ENCODE peak calls at places on chromosomes 3 and 15, in five cellular contexts. One of them, this sample, is unnamed.

GRCh38 chr15:39341238-39341637 is 239.6 kb upstream of the THBS1 start:
- DNase-seq in body of pancreas: no peak
- DNase-seq in stomach: no peak
- DNase-seq in ovary: no peak
- DNase-seq in AG09309: no peak
- DNase-seq in this sample: no peak

GRCh38 chr15:90419738-90420487 is 31.9 kb downstream of the IQGAP1 start:
- DNase-seq in ovary: no peak
- DNase-seq in body of pancreas: no peak
- DNase-seq in stomach: no peak
- DNase-seq in AG09309: peak
- DNase-seq in this sample: no peak

GRCh38 chr3:34727700-34728099 is 911.6 kb upstream of the ARPP21 start:
- DNase-seq in body of pancreas: no peak
- DNase-seq in ovary: no peak
- DNase-seq in stomach: no peak
- DNase-seq in AG09309: no peak
- DNase-seq in this sample: no peak

GRCh38 chr15:91844928-91845327 is 8.6 kb upstream of the SLCO3A1 start:
- DNase-seq in body of pancreas: no peak
- DNase-seq in ovary: no peak
- DNase-seq in AG09309: no peak
- DNase-seq in stomach: no peak
- DNase-seq in this sample: no peak

GRCh38 chr15:40498418-40498817 is 27.6 kb downstream of the CHST14 start:
- DNase-seq in AG09309: peak
- DNase-seq in stomach: no peak
- DNase-seq in ovary: no peak
- DNase-seq in body of pancreas: no peak
- DNase-seq in this sample: no peak

GRCh38 chr15:51765751-51766150 is 14.4 kb downstream of the TMOD2 start:
- DNase-seq in ovary: no peak
- DNase-seq in stomach: no peak
- DNase-seq in body of pancreas: no peak
- DNase-seq in AG09309: no peak
- DNase-seq in this sample: no peak

GRCh38 chr15:63611217-63611616 is 14.0 kb downstream of the FBXL22 start:
- DNase-seq in ovary: no peak
- DNase-seq in body of pancreas: no peak
- DNase-seq in stomach: no peak
- DNase-seq in AG09309: no peak
- DNase-seq in this sample: no peak

GRCh38 chr3:127482216-127483004 is 108.1 kb downstream of the TPRA1 start:
- DNase-seq in stomach: no peak
- DNase-seq in AG09309: peak
- DNase-seq in ovary: peak
- DNase-seq in body of pancreas: no peak
- DNase-seq in this sample: no peak

GRCh38 chr3:14412831-14413380 is 10.5 kb downstream of the SLC6A6 start:
- DNase-seq in AG09309: no peak
- DNase-seq in body of pancreas: no peak
- DNase-seq in ovary: peak
- DNase-seq in stomach: no peak
- DNase-seq in this sample: no peak

GRCh38 chr3:145893331-145893730 is 267.7 kb downstream of the PLOD2 start:
- DNase-seq in AG09309: no peak
- DNase-seq in stomach: no peak
- DNase-seq in ovary: no peak
- DNase-seq in body of pancreas: no peak
- DNase-seq in this sample: no peak

GRCh38 chr3:69212411-69213160 is 90.2 kb upstream of the LMOD3 start:
- DNase-seq in ovary: no peak
- DNase-seq in stomach: no peak
- DNase-seq in body of pancreas: no peak
- DNase-seq in AG09309: peak
- DNase-seq in this sample: no peak

GRCh38 chr3:57918123-57918837 is 89.9 kb upstream of the FLNB start:
- DNase-seq in stomach: no peak
- DNase-seq in ovary: no peak
- DNase-seq in AG09309: peak
- DNase-seq in body of pancreas: no peak
- DNase-seq in this sample: no peak

GRCh38 chr3:64218746-64219145 is 6.5 kb downstream of the PRICKLE2 start:
- DNase-seq in ovary: no peak
- DNase-seq in stomach: no peak
- DNase-seq in AG09309: no peak
- DNase-seq in body of pancreas: no peak
- DNase-seq in this sample: no peak

GRCh38 chr3:94619643-94620042 is 556.8 kb downstream of the NSUN3 start:
- DNase-seq in ovary: no peak
- DNase-seq in AG09309: no peak
- DNase-seq in body of pancreas: no peak
- DNase-seq in stomach: no peak
- DNase-seq in this sample: no peak

GRCh38 chr3:184771748-184772147 is 40.2 kb upstream of the VPS8 start:
- DNase-seq in AG09309: no peak
- DNase-seq in stomach: no peak
- DNase-seq in body of pancreas: no peak
- DNase-seq in ovary: no peak
- DNase-seq in this sample: no peak

GRCh38 chr3:50371133-50371670 is 11.9 kb upstream of the TMEM115 start:
- DNase-seq in ovary: no peak
- DNase-seq in body of pancreas: no peak
- DNase-seq in AG09309: no peak
- DNase-seq in stomach: no peak
- DNase-seq in this sample: no peak

GRCh38 chr15:89068325-89068784 is 19.9 kb upstream of the ABHD2 start:
- DNase-seq in body of pancreas: peak
- DNase-seq in stomach: no peak
- DNase-seq in AG09309: peak
- DNase-seq in ovary: peak
- DNase-seq in this sample: no peak

GRCh38 chr15:79130535-79131130 is 40.1 kb upstream of the RASGRF1 start:
- DNase-seq in ovary: no peak
- DNase-seq in stomach: no peak
- DNase-seq in body of pancreas: no peak
- DNase-seq in AG09309: no peak
- DNase-seq in this sample: no peak

GRCh38 chr3:16425398-16426057 is 88.0 kb downstream of the RFTN1 start:
- DNase-seq in ovary: no peak
- DNase-seq in body of pancreas: no peak
- DNase-seq in stomach: no peak
- DNase-seq in AG09309: no peak
- DNase-seq in this sample: no peak

GRCh38 chr3:178257491-178257890 is 278.7 kb upstream of the KCNMB2 start:
- DNase-seq in stomach: no peak
- DNase-seq in ovary: no peak
- DNase-seq in body of pancreas: no peak
- DNase-seq in AG09309: no peak
- DNase-seq in this sample: no peak

GRCh38 chr3:184238246-184238818 is 8.9 kb downstream of the VWA5B2 start:
- DNase-seq in ovary: no peak
- DNase-seq in stomach: no peak
- DNase-seq in body of pancreas: no peak
- DNase-seq in AG09309: no peak
- DNase-seq in this sample: no peak

GRCh38 chr3:14491396-14492190 is 48.5 kb downstream of the GRIP2 start:
- DNase-seq in ovary: no peak
- DNase-seq in body of pancreas: no peak
- DNase-seq in stomach: no peak
- DNase-seq in AG09309: no peak
- DNase-seq in this sample: no peak

GRCh38 chr3:30007668-30008067 is 598.7 kb upstream of the TGFBR2 start:
- DNase-seq in body of pancreas: no peak
- DNase-seq in stomach: no peak
- DNase-seq in ovary: no peak
- DNase-seq in AG09309: no peak
- DNase-seq in this sample: peak

GRCh38 chr3:63654931-63655330 is 2.5 kb downstream of the SNTN start:
- DNase-seq in stomach: no peak
- DNase-seq in AG09309: no peak
- DNase-seq in ovary: no peak
- DNase-seq in body of pancreas: no peak
- DNase-seq in this sample: no peak

GRCh38 chr3:136559896-136560295 is 192.3 kb downstream of the STAG1 start:
- DNase-seq in AG09309: no peak
- DNase-seq in stomach: no peak
- DNase-seq in body of pancreas: no peak
- DNase-seq in ovary: no peak
- DNase-seq in this sample: peak

GRCh38 chr3:185175370-185175987 is 22.6 kb upstream of the C3orf70 start:
- DNase-seq in ovary: peak
- DNase-seq in body of pancreas: peak
- DNase-seq in stomach: peak
- DNase-seq in AG09309: no peak
- DNase-seq in this sample: no peak

DNA sequence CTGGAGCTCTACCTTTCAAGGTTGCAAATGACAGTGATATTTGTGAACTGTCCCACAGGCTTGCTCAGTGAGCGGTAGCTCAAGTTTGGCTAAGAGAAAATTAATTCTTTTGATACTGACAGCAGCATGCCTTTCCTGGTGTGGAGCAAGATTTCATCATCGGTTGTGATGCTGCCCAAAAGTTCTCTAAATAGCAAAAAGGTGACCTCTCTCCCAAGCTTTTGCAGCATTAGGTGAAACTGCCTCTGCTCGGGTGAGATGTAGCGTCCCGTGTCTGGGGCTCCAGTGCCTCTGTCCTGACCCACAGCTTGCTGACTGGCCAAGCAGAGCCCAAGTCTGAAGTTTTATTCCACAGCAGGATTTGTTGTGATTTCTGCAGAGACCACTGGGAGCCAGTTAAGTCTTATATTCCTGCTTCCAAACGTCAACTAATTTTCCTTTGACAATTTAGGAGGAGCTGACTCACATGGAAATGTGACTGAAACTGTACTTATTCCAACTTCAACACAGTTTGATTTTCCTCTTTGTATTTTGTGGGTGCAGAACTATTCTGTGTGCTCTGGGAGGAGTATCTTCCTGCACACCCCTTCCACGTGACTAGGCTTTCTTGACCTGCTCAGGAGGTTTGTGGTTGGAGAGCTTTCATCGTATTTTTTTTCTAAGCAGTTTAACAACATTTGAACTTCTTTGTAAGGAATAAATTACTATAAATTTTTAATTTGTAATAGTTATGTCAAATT is 5.9 kb downstream of the SYNM start:
- DNase-seq in ovary: no peak
- DNase-seq in stomach: no peak
- DNase-seq in body of pancreas: no peak
- DNase-seq in AG09309: no peak
- DNase-seq in this sample: no peak
- H3K4me3 ChIP-seq in ovary: no peak
- H3K4me3 ChIP-seq in stomach: no peak
- H3K4me3 ChIP-seq in body of pancreas: no peak
- H3K4me3 ChIP-seq in AG09309: no peak
- H3K4me3 ChIP-seq in this sample: no peak

GRCh38 chr3:72088486-72089025 is 303.6 kb upstream of the PROK2 start:
- DNase-seq in ovary: no peak
- DNase-seq in body of pancreas: no peak
- DNase-seq in stomach: no peak
- DNase-seq in AG09309: no peak
- DNase-seq in this sample: no peak
- TF ChIP-seq CTCF in ovary: no peak
- TF ChIP-seq CTCF in body of pancreas: no peak
- TF ChIP-seq CTCF in stomach: no peak
- TF ChIP-seq CTCF in AG09309: no peak
- TF ChIP-seq CTCF in this sample: no peak

GRCh38 chr3:134367869-134368750 is 6.1 kb downstream of the AMOTL2 start:
- DNase-seq in ovary: no peak
- DNase-seq in body of pancreas: no peak
- DNase-seq in stomach: no peak
- DNase-seq in AG09309: no peak
- DNase-seq in this sample: no peak

GRCh38 chr3:134369861-134370596 is 4.2 kb downstream of the AMOTL2 start:
- DNase-seq in stomach: no peak
- DNase-seq in body of pancreas: no peak
- DNase-seq in ovary: no peak
- DNase-seq in AG09309: no peak
- DNase-seq in this sample: no peak

GRCh38 chr3:134368751-134369105 is 5.5 kb downstream of the AMOTL2 start:
- DNase-seq in ovary: no peak
- DNase-seq in stomach: no peak
- DNase-seq in body of pancreas: no peak
- DNase-seq in AG09309: no peak
- DNase-seq in this sample: no peak

GRCh38 chr3:134370611-134371451 is 3.4 kb downstream of the AMOTL2 start:
- DNase-seq in stomach: no peak
- DNase-seq in AG09309: no peak
- DNase-seq in ovary: no peak
- DNase-seq in body of pancreas: no peak
- DNase-seq in this sample: no peak

DNA sequence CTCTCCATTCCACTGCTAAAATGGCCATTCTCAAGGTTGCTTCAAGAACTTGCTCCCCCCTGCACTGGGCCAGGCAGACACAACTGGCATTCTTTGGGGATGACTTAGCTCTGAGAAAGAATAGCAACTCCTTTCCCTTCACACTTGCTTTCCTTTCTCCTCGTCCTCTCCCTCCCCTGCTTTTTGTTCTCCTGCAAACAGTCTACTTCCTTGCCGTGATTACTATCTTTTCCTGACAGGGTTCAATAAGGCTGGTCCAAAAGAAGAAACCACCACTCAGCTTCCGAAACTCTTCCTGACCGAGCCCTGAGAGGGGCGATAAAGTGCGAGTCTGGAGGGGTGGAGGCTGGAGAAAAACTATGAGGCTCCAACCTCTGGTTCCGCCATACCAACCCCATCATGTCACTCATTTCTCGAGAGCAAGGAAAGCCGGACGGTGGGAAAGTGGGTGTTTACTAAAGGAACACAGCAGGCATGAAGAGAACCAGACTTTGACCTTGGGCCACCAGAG is 5.0 kb downstream of the AMOTL2 start:
- DNase-seq in body of pancreas: no peak
- DNase-seq in stomach: no peak
- DNase-seq in AG09309: no peak
- DNase-seq in ovary: no peak
- DNase-seq in this sample: peak
- H3K4me3 ChIP-seq in body of pancreas: no peak
- H3K4me3 ChIP-seq in stomach: no peak
- H3K4me3 ChIP-seq in AG09309: peak
- H3K4me3 ChIP-seq in ovary: no peak
- H3K4me3 ChIP-seq in this sample: no peak

GRCh38 chr15:35566991-35567390 is 21.0 kb upstream of the DPH6 start:
- DNase-seq in stomach: no peak
- DNase-seq in ovary: no peak
- DNase-seq in AG09309: no peak
- DNase-seq in body of pancreas: no peak
- DNase-seq in this sample: no peak
- TF ChIP-seq CTCF in stomach: no peak
- TF ChIP-seq CTCF in ovary: no peak
- TF ChIP-seq CTCF in AG09309: no peak
- TF ChIP-seq CTCF in body of pancreas: no peak
- TF ChIP-seq CTCF in this sample: no peak

This sample was measured in epithelial cell of proximal tubule.